ENCODE peak calls at places on chromosomes 3 and 15, in ten cellular contexts. S is fibroblast of pulmonary artery; C is ovary; Q is NCI-H2081; E is Caki2; N is stimulated activated naive B cell treated with anti-CD40 and anti-IgM and Interleukin-4, amounts not matched to agents 10 μg/mL and 1 μg/mL and 100 μg/mL, for 72 hours; Z is AG09309; D is NCI-H2107; F is A172; J is activated T-cell treated with anti-CD3 and anti-CD28 coated beads for 1 hour. I is an unnamed sample.

GRCh38 chr3:101532783-101533602 is 20.0 kb upstream of the SENP7 start:
- DNase-seq in F (no peak), N (no peak), S (no peak), Q (no peak), C (no peak), E (no peak), D (no peak), Z (no peak), J (no peak), I (no peak)

GRCh38 chr3:108036984-108037741 is 53.7 kb downstream of the CD47 start:
- DNase-seq in Q (peak), C (no peak), N (peak), E (no peak), Z (peak), J (no peak), D (no peak), F (peak), S (peak), I (no peak)

GRCh38 chr3:21041621-21042020 is 709.4 kb downstream of the ZNF385D start:
- DNase-seq in N (no peak), Z (peak), S (peak), C (no peak), D (no peak), E (no peak), F (no peak), J (no peak), Q (no peak), I (no peak)

GRCh38 chr3:54515439-54516213 is 393.3 kb downstream of the CACNA2D3 start:
- DNase-seq in Q (no peak), S (no peak), N (no peak), D (no peak), C (no peak), E (no peak), J (no peak), F (no peak), Z (no peak), I (no peak)

GRCh38 chr3:142929109-142929508 is 34.4 kb downstream of the PAQR9 start:
- DNase-seq in D (no peak), Q (no peak), J (no peak), S (peak), C (no peak), E (no peak), F (peak), N (no peak), Z (no peak), I (peak)

GRCh38 chr15:67892559-67893377 is 52.9 kb upstream of the RNU6-1 start:
- DNase-seq in D (no peak), N (no peak), Z (peak), S (peak), J (no peak), F (no peak), Q (no peak), C (peak), E (no peak), I (no peak)

GRCh38 chr15:67820992-67821783 is 4.1 kb upstream of the SKOR1 start:
- DNase-seq in Z (no peak), Q (no peak), C (peak), E (no peak), F (no peak), N (no peak), D (no peak), S (peak), J (no peak), I (no peak)

GRCh38 chr3:149968216-149968615 is 2.5 kb downstream of the PFN2 start:
- DNase-seq in D (no peak), N (no peak), F (peak), S (no peak), C (no peak), Q (peak), Z (no peak), J (no peak), E (peak), I (peak)

GRCh38 chr3:112042842-112043280 is 8.3 kb downstream of the TMPRSS7 start:
- DNase-seq in N (no peak), E (peak), F (no peak), S (no peak), Z (no peak), C (no peak), J (no peak), D (peak), Q (peak), I (peak)

I was measured in NCI-H146.